ENCODE peak calls at places on chromosome 13, in nine cellular contexts. One of them, this sample, is unnamed.

GRCh38 chr13:66617786-66618185 is 612.4 kb downstream of the PCDH9 start:
- DNase-seq in pancreas: no peak
- DNase-seq in body of pancreas: no peak
- DNase-seq in endodermal cell: no peak
- DNase-seq in cardiac muscle cell: no peak
- DNase-seq in prostate gland: no peak
- DNase-seq in Panc1: no peak
- DNase-seq in H1: no peak
- DNase-seq in CD4-positive, alpha-beta T cell: no peak
- DNase-seq in this sample: no peak

GRCh38 chr13:113851480-113851803 is 12.4 kb downstream of the GAS6 start:
- DNase-seq in cardiac muscle cell: no peak
- DNase-seq in prostate gland: no peak
- DNase-seq in H1: no peak
- DNase-seq in body of pancreas: no peak
- DNase-seq in pancreas: no peak
- DNase-seq in Panc1: no peak
- DNase-seq in endodermal cell: no peak
- DNase-seq in CD4-positive, alpha-beta T cell: no peak
- DNase-seq in this sample: no peak

GRCh38 chr13:45674908-45675307 is 27.2 kb upstream of the CBY2 start:
- DNase-seq in prostate gland: no peak
- DNase-seq in body of pancreas: no peak
- DNase-seq in CD4-positive, alpha-beta T cell: no peak
- DNase-seq in endodermal cell: no peak
- DNase-seq in Panc1: no peak
- DNase-seq in pancreas: no peak
- DNase-seq in H1: no peak
- DNase-seq in cardiac muscle cell: peak
- DNase-seq in this sample: no peak

GRCh38 chr13:91369432-91369831 is 21.9 kb downstream of the MIR17HG start:
- DNase-seq in H1: no peak
- DNase-seq in pancreas: no peak
- DNase-seq in body of pancreas: no peak
- DNase-seq in CD4-positive, alpha-beta T cell: no peak
- DNase-seq in cardiac muscle cell: peak
- DNase-seq in endodermal cell: no peak
- DNase-seq in Panc1: no peak
- DNase-seq in prostate gland: no peak
- DNase-seq in this sample: no peak

GRCh38 chr13:112820318-112820717 is 130.5 kb downstream of the ATP11A start:
- DNase-seq in CD4-positive, alpha-beta T cell: no peak
- DNase-seq in body of pancreas: no peak
- DNase-seq in Panc1: no peak
- DNase-seq in cardiac muscle cell: no peak
- DNase-seq in pancreas: no peak
- DNase-seq in prostate gland: no peak
- DNase-seq in H1: no peak
- DNase-seq in endodermal cell: no peak
- DNase-seq in this sample: no peak

GRCh38 chr13:100210966-100211710 is 122.2 kb downstream of the PCCA start:
- DNase-seq in cardiac muscle cell: peak
- DNase-seq in pancreas: no peak
- DNase-seq in endodermal cell: no peak
- DNase-seq in CD4-positive, alpha-beta T cell: no peak
- DNase-seq in H1: no peak
- DNase-seq in prostate gland: no peak
- DNase-seq in Panc1: no peak
- DNase-seq in body of pancreas: no peak
- DNase-seq in this sample: no peak

GRCh38 chr13:48571121-48571901 is 38.4 kb upstream of the RCBTB2 start:
- DNase-seq in H1: no peak
- DNase-seq in pancreas: no peak
- DNase-seq in cardiac muscle cell: peak
- DNase-seq in endodermal cell: no peak
- DNase-seq in body of pancreas: no peak
- DNase-seq in CD4-positive, alpha-beta T cell: no peak
- DNase-seq in Panc1: no peak
- DNase-seq in prostate gland: no peak
- DNase-seq in this sample: no peak

GRCh38 chr13:78121459-78122348 is 203.1 kb upstream of the EDNRB start:
- DNase-seq in CD4-positive, alpha-beta T cell: peak
- DNase-seq in pancreas: no peak
- DNase-seq in endodermal cell: peak
- DNase-seq in H1: peak
- DNase-seq in body of pancreas: peak
- DNase-seq in Panc1: no peak
- DNase-seq in cardiac muscle cell: peak
- DNase-seq in prostate gland: peak
- DNase-seq in this sample: peak

GRCh38 chr13:73201601-73202000 is 142.8 kb downstream of the KLF5 start:
- DNase-seq in endodermal cell: no peak
- DNase-seq in pancreas: no peak
- DNase-seq in cardiac muscle cell: no peak
- DNase-seq in body of pancreas: no peak
- DNase-seq in H1: no peak
- DNase-seq in Panc1: no peak
- DNase-seq in CD4-positive, alpha-beta T cell: no peak
- DNase-seq in prostate gland: no peak
- DNase-seq in this sample: no peak

GRCh38 chr13:98285852-98286594 is 109.0 kb upstream of the RNF113B start:
- DNase-seq in prostate gland: no peak
- DNase-seq in Panc1: no peak
- DNase-seq in pancreas: no peak
- DNase-seq in body of pancreas: no peak
- DNase-seq in CD4-positive, alpha-beta T cell: no peak
- DNase-seq in cardiac muscle cell: no peak
- DNase-seq in endodermal cell: no peak
- DNase-seq in H1: no peak
- DNase-seq in this sample: no peak

GRCh38 chr13:98280176-98280510 is 103.1 kb upstream of the RNF113B start:
- DNase-seq in pancreas: no peak
- DNase-seq in body of pancreas: no peak
- DNase-seq in cardiac muscle cell: no peak
- DNase-seq in endodermal cell: no peak
- DNase-seq in H1: no peak
- DNase-seq in Panc1: no peak
- DNase-seq in prostate gland: no peak
- DNase-seq in CD4-positive, alpha-beta T cell: no peak
- DNase-seq in this sample: no peak

GRCh38 chr13:98286814-98287213 is 109.7 kb upstream of the RNF113B start:
- DNase-seq in H1: no peak
- DNase-seq in endodermal cell: no peak
- DNase-seq in Panc1: no peak
- DNase-seq in pancreas: no peak
- DNase-seq in body of pancreas: no peak
- DNase-seq in cardiac muscle cell: no peak
- DNase-seq in CD4-positive, alpha-beta T cell: no peak
- DNase-seq in prostate gland: no peak
- DNase-seq in this sample: no peak

GRCh38 chr13:98285317-98285716 is 108.2 kb upstream of the RNF113B start:
- DNase-seq in endodermal cell: no peak
- DNase-seq in prostate gland: no peak
- DNase-seq in CD4-positive, alpha-beta T cell: no peak
- DNase-seq in body of pancreas: no peak
- DNase-seq in cardiac muscle cell: no peak
- DNase-seq in Panc1: no peak
- DNase-seq in pancreas: no peak
- DNase-seq in H1: no peak
- DNase-seq in this sample: no peak

DNA sequence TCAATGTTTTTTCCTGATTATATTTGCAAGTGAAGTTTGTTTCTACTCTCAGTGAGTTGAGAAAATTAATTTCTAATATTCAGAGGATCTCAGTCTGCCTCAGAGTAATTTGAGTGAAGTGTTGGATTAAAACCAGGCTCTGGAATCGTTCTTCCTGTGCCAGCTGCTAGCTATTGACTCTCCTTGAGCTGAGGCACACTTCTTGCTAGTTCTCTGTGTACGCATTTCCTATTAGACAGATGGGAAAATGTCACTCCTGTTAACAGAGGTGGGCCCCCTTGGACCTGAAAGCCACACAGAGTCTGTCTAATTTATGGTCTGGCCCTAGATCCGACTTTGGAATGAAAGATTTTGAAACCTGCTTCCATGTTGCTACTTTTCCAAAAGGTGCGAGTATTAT is 107.6 kb upstream of the RNF113B start:
- DNase-seq in cardiac muscle cell: no peak
- DNase-seq in endodermal cell: no peak
- DNase-seq in Panc1: no peak
- DNase-seq in CD4-positive, alpha-beta T cell: no peak
- DNase-seq in pancreas: no peak
- DNase-seq in body of pancreas: peak
- DNase-seq in prostate gland: no peak
- DNase-seq in H1: no peak
- DNase-seq in this sample: no peak
- H3K27ac ChIP-seq in cardiac muscle cell: no peak
- H3K27ac ChIP-seq in endodermal cell: peak
- H3K27ac ChIP-seq in Panc1: no peak
- H3K27ac ChIP-seq in CD4-positive, alpha-beta T cell: no peak
- H3K27ac ChIP-seq in pancreas: no peak
- H3K27ac ChIP-seq in body of pancreas: no peak
- H3K27ac ChIP-seq in prostate gland: no peak
- H3K27ac ChIP-seq in H1: no peak
- H3K27ac ChIP-seq in this sample: no peak

GRCh38 chr13:98483636-98484288 is 93.1 kb downstream of the STK24 start:
- DNase-seq in H1: no peak
- DNase-seq in endodermal cell: no peak
- DNase-seq in body of pancreas: no peak
- DNase-seq in prostate gland: peak
- DNase-seq in CD4-positive, alpha-beta T cell: no peak
- DNase-seq in pancreas: peak
- DNase-seq in cardiac muscle cell: no peak
- DNase-seq in Panc1: no peak
- DNase-seq in this sample: no peak
- H3K27ac ChIP-seq in H1: peak
- H3K27ac ChIP-seq in endodermal cell: no peak
- H3K27ac ChIP-seq in body of pancreas: peak
- H3K27ac ChIP-seq in prostate gland: peak
- H3K27ac ChIP-seq in CD4-positive, alpha-beta T cell: peak
- H3K27ac ChIP-seq in pancreas: peak
- H3K27ac ChIP-seq in cardiac muscle cell: peak
- H3K27ac ChIP-seq in Panc1: no peak
- H3K27ac ChIP-seq in this sample: peak

DNA sequence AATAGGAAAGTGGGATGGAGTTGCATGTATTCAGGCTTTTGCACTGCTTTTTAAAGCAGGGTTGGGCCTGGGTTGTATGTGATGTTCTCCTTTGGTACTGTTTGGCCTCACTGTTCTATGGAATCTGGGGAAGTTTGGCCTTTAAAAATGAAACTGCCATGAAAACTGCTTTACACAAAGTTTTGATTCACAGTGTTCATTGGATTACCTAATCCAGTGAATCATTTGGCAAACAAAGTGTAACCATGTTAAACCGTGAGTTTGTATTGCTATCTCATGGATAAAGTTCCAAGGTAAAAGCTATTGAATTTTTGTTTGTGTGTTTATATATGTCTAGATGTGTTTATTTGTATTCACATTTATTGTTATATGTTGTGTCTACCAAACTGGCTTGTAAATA is 1658.6 kb downstream of the OLFM4 start:
- DNase-seq in prostate gland: no peak
- DNase-seq in pancreas: no peak
- DNase-seq in body of pancreas: no peak
- DNase-seq in endodermal cell: no peak
- DNase-seq in Panc1: no peak
- DNase-seq in H1: no peak
- DNase-seq in CD4-positive, alpha-beta T cell: no peak
- DNase-seq in cardiac muscle cell: no peak
- DNase-seq in this sample: no peak
- H3K27ac ChIP-seq in prostate gland: no peak
- H3K27ac ChIP-seq in pancreas: no peak
- H3K27ac ChIP-seq in body of pancreas: no peak
- H3K27ac ChIP-seq in endodermal cell: no peak
- H3K27ac ChIP-seq in Panc1: no peak
- H3K27ac ChIP-seq in H1: no peak
- H3K27ac ChIP-seq in CD4-positive, alpha-beta T cell: no peak
- H3K27ac ChIP-seq in cardiac muscle cell: no peak
- H3K27ac ChIP-seq in this sample: no peak

GRCh38 chr13:44320611-44321010 is 53.0 kb upstream of the SERP2 start:
- DNase-seq in H1: no peak
- DNase-seq in CD4-positive, alpha-beta T cell: no peak
- DNase-seq in body of pancreas: no peak
- DNase-seq in endodermal cell: no peak
- DNase-seq in pancreas: no peak
- DNase-seq in cardiac muscle cell: no peak
- DNase-seq in Panc1: no peak
- DNase-seq in prostate gland: no peak
- DNase-seq in this sample: no peak

GRCh38 chr13:44313674-44314073 is 60.0 kb upstream of the SERP2 start:
- DNase-seq in pancreas: no peak
- DNase-seq in H1: no peak
- DNase-seq in CD4-positive, alpha-beta T cell: no peak
- DNase-seq in prostate gland: no peak
- DNase-seq in endodermal cell: no peak
- DNase-seq in Panc1: peak
- DNase-seq in cardiac muscle cell: peak
- DNase-seq in body of pancreas: no peak
- DNase-seq in this sample: no peak

GRCh38 chr13:44321961-44322360 is 51.7 kb upstream of the SERP2 start:
- DNase-seq in endodermal cell: no peak
- DNase-seq in H1: no peak
- DNase-seq in body of pancreas: no peak
- DNase-seq in CD4-positive, alpha-beta T cell: no peak
- DNase-seq in prostate gland: no peak
- DNase-seq in cardiac muscle cell: no peak
- DNase-seq in pancreas: no peak
- DNase-seq in Panc1: no peak
- DNase-seq in this sample: no peak

GRCh38 chr13:44312898-44313551 is 60.6 kb upstream of the SERP2 start:
- DNase-seq in H1: no peak
- DNase-seq in CD4-positive, alpha-beta T cell: no peak
- DNase-seq in endodermal cell: no peak
- DNase-seq in prostate gland: peak
- DNase-seq in Panc1: peak
- DNase-seq in body of pancreas: no peak
- DNase-seq in pancreas: no peak
- DNase-seq in cardiac muscle cell: peak
- DNase-seq in this sample: no peak

DNA sequence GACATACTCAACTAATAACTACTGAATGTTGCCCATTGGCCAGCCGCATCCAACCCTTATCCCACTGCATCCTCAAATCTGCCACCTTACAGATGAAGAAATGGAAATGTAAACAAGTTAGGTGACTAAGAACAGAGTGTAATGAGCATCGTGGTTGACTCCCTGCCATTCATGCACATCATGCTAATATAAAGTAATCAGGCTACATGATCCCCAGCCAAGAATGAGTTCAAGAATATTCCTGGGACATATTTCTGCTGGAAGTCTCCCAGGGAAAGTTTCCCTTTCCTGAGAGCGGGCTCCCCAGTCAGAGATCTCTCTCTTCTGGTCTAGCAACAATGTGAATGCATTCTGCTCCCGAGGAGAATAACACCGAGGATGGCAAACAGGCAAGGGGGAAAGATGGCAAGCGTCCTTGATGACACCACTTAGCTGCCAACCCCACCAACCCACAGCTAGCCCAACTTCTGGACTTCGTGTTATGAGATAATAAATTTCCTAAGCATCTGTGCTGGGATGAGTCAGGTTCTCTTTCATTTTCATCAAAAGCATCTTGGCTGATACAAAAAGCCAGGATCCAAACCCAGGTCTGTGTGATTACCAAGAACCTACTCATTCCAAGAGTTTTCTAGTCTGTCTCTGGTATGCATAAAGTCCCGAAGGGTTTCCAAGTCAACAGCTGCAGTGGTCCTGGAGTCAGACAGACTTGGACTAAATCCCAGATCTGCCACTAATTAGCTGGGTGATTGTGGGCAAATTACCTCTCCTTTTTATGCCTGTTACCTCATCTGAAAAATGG is 55.7 kb upstream of the SERP2 start:
- DNase-seq in pancreas: no peak
- DNase-seq in cardiac muscle cell: no peak
- DNase-seq in H1: no peak
- DNase-seq in prostate gland: no peak
- DNase-seq in endodermal cell: no peak
- DNase-seq in CD4-positive, alpha-beta T cell: no peak
- DNase-seq in Panc1: no peak
- DNase-seq in body of pancreas: no peak
- DNase-seq in this sample: no peak
- H3K27ac ChIP-seq in pancreas: no peak
- H3K27ac ChIP-seq in cardiac muscle cell: no peak
- H3K27ac ChIP-seq in H1: no peak
- H3K27ac ChIP-seq in prostate gland: no peak
- H3K27ac ChIP-seq in endodermal cell: no peak
- H3K27ac ChIP-seq in CD4-positive, alpha-beta T cell: no peak
- H3K27ac ChIP-seq in Panc1: no peak
- H3K27ac ChIP-seq in body of pancreas: no peak
- H3K27ac ChIP-seq in this sample: no peak